ENCODE peak calls at places on chromosomes 6 and 20, in seven cellular contexts. Q is SJSA1, R is uterus, J is SJCRH30, E is fibroblast of lung, B is right atrium auricular region, F is right cardiac atrium. C is an unnamed sample. For H3K4me1, the result is how much of the 10 kb centered on the place peaks cover.

GRCh38 chr6:7617954-7618764 is 28.2 kb downstream of the SNRNP48 start:
- DNase-seq in E (peak), B (peak), R (no peak), F (no peak), J (peak), Q (peak), C (no peak)

GRCh38 chr20:36975085-36975829 is 23.7 kb upstream of the SAMHD1 start:
- DNase-seq in F (no peak), R (no peak), Q (no peak), B (no peak), J (no peak), E (no peak), C (peak)

GRCh38 chr6:157991067-157991432 is 9.4 kb downstream of the SYNJ2 start:
- DNase-seq in J (no peak), Q (no peak), B (no peak), F (no peak), E (no peak), R (peak), C (no peak)

GRCh38 chr6:11206576-11206975 is 25.9 kb downstream of the NEDD9 start:
- DNase-seq in B (no peak), J (no peak), F (no peak), E (peak), Q (no peak), R (no peak), C (no peak)

GRCh38 chr6:11368264-11368663 is 135.8 kb upstream of the NEDD9 start:
- DNase-seq in R (no peak), E (peak), F (no peak), J (no peak), Q (no peak), B (no peak), C (no peak)

GRCh38 chr6:113511100-113511499 is 346.0 kb upstream of the MARCKS start:
- DNase-seq in F (no peak), J (no peak), E (no peak), Q (no peak), R (no peak), B (no peak), C (no peak)

GRCh38 chr6:52910091-52910490 is 593 bp upstream of the GSTA3 start:
- DNase-seq in J (no peak), R (no peak), E (peak), F (no peak), Q (no peak), B (no peak), C (no peak)

GRCh38 chr6:141261016-141261671 is 871.6 kb upstream of the GJE1 start:
- DNase-seq in E (no peak), B (no peak), F (no peak), Q (no peak), R (no peak), J (no peak), C (no peak)

GRCh38 chr6:122458087-122458486 is 13.5 kb downstream of the SERINC1 start:
- DNase-seq in B (no peak), J (no peak), F (no peak), Q (no peak), E (no peak), R (no peak), C (no peak)

GRCh38 chr6:119334535-119335264 is 14.9 kb downstream of the MAN1A1 start:
- DNase-seq in R (no peak), J (no peak), E (no peak), B (no peak), Q (no peak), F (no peak), C (no peak)

GRCh38 chr6:139711714-139712585 is 337.5 kb upstream of the CITED2 start:
- DNase-seq in F (no peak), Q (no peak), B (no peak), R (no peak), E (peak), J (no peak), C (no peak)

GRCh38 chr6:154538664-154539235 is 28.3 kb upstream of the CNKSR3 start:
- DNase-seq in E (no peak), R (no peak), F (no peak), B (no peak), J (peak), Q (no peak), C (no peak)

GRCh38 chr6:6659600-6660327 is 71.2 kb downstream of the LY86 start:
- DNase-seq in J (no peak), E (no peak), B (no peak), R (no peak), F (no peak), Q (no peak), C (no peak)

DNA sequence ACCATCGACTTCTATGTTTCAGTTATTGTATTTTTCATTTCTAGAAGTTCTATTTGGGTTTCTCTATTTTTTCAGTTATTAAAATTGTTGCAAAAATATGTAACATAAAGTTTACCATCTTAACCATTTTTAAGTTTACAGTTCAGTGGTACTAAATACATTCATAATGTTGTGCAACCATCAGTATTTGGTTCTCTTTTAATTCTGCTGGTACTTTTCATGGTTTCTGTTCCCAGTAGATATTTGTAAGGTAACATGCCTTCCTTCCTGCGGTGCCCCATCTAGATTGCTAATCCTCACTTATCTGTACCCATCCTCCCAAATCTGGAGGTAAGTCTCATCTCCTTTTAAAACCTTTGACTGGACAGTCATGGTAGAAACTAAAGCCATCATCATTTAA is 47.9 kb downstream of the TGM2 start:
- DNase-seq in F (no peak), Q (no peak), E (no peak), J (no peak), B (no peak), R (no peak), C (no peak)
- H3K4me3 ChIP-seq in F (no peak), Q (no peak), E (no peak), J (no peak), B (no peak), R (no peak), C (no peak)

DNA sequence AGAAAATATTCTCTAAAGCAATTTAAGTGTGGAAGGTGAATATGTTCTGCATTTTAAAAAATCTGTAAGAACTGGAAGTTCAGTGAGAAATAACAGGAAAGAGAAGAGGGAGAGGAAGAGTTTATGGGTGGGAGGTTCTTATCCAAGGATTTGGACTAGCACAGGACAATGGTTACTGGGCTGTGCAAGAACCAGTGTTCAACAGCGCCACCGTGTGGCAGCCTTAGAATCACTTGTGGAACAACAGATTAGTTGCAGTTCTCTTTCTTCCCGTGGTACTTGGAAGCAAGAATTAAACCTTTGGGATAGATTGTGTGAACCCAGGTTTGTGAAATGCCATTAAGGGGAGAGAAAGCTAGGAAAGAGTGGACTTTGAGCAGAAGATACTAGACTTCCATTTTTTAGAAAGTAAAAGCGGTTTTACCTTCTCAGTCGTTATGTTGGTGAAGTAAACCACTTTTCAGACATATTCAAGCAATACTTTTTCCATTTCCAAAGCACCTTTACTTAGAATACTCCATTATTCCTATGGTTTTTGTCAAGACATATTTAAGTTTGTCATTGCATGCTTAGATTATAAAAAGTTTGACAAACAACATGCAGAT is 436.7 kb downstream of the RNF144B start:
- DNase-seq in R (no peak), Q (peak), E (peak), J (peak), F (peak), B (no peak), C (no peak)
- H3K4me1 ChIP-seq in R (under half), Q (under half), E (under half), J (under half), F (under half), B (under half), C (under half)

GRCh38 chr6:27565839-27566779 is 93.2 kb upstream of the ZNF184 start:
- DNase-seq in R (no peak), Q (no peak), J (no peak), E (peak), F (no peak), B (no peak), C (no peak)
- H3K4me3 ChIP-seq in R (no peak), Q (no peak), J (no peak), E (no peak), F (no peak), B (no peak), C (no peak)

DNA sequence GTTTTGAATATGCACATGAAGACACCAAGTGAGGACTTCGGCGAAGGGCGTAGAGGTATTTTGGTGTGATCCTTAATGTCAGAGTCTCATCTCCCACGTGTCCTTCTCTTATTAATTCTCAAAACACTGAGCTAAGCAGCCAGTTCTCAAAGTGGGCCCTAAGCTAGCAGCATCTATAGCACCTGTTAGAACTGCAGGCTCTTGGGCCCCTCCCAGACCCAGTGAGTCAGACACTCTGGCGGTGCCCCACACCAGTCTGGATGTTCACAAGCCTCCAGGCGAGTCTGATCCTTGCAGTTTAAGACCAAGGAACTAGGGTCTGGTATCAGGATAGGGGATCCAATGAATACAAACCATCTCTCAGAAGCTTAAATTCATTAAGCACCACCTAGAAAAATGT is 292.2 kb downstream of the QKI start:
- DNase-seq in J (peak), F (no peak), E (peak), Q (no peak), R (no peak), B (no peak), C (no peak)
- H3K4me1 ChIP-seq in J (under half), F (under half), E (under half), Q (under half), R (under half), B (half or more), C (under half)

GRCh38 chr20:62875419-62876355 is 14.1 kb upstream of the TCFL5 start:
- DNase-seq in E (peak), J (peak), R (peak), Q (peak), B (peak), F (peak), C (no peak)
- H3K4me3 ChIP-seq in E (no peak), J (peak), R (no peak), Q (no peak), B (no peak), F (no peak), C (no peak)

GRCh38 chr20:50423758-50424157 is 86.4 kb upstream of the PTPN1 start:
- DNase-seq in J (no peak), Q (no peak), F (no peak), E (no peak), B (no peak), R (no peak), C (no peak)
- H3K4me1 ChIP-seq in J (under half), Q (under half), F (under half), E (under half), B (under half), R (under half), C (under half)

DNA sequence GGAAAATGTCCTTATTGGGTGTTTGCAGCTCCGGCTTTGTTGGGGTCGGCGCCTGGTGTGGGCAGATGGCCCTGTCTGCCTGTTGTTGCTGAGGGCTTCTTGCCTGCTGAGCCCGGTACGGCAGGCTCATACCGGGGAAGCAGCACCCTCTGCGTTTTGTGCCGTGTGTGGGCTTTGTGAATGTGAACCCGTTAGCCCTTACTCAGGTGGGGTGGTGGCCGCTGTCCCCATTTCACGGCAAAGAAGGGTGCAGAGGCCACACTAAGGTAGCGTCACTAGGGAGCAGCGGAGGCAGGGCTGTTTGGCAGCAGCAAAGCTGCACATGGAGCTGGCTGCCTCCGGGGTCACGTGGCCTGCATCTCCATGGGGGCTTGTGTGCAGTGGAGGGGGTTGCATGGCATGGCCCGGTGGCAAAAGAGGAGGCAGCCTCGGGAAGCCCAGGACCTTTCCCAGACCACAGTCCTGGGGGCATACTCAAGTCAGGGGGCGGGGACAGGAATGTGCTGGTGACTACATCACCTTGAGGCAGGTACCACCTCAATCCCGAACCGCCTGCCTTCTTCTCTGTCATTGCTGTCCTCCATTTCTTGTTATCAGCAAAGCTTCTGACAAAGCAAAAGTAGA is 47.3 kb upstream of the SRF start:
- DNase-seq in Q (no peak), E (peak), J (no peak), B (no peak), F (no peak), R (no peak), C (no peak)
- H3K4me3 ChIP-seq in Q (no peak), E (no peak), J (no peak), B (no peak), F (no peak), R (no peak), C (no peak)

GRCh38 chr6:160253242-160253641 is 5.4 kb downstream of the SLC22A2 start:
- DNase-seq in F (no peak), E (no peak), B (no peak), J (no peak), R (no peak), Q (no peak), C (no peak)

GRCh38 chr6:160249687-160250086 is 8.9 kb downstream of the SLC22A2 start:
- DNase-seq in F (no peak), R (no peak), E (peak), Q (no peak), J (no peak), B (no peak), C (no peak)

GRCh38 chr6:160253714-160254113 is 4.9 kb downstream of the SLC22A2 start:
- DNase-seq in E (no peak), Q (no peak), J (no peak), F (no peak), B (no peak), R (no peak), C (no peak)

GRCh38 chr6:160254467-160255312 is 3.9 kb downstream of the SLC22A2 start:
- DNase-seq in Q (no peak), F (no peak), R (no peak), B (no peak), J (no peak), E (no peak), C (no peak)

DNA sequence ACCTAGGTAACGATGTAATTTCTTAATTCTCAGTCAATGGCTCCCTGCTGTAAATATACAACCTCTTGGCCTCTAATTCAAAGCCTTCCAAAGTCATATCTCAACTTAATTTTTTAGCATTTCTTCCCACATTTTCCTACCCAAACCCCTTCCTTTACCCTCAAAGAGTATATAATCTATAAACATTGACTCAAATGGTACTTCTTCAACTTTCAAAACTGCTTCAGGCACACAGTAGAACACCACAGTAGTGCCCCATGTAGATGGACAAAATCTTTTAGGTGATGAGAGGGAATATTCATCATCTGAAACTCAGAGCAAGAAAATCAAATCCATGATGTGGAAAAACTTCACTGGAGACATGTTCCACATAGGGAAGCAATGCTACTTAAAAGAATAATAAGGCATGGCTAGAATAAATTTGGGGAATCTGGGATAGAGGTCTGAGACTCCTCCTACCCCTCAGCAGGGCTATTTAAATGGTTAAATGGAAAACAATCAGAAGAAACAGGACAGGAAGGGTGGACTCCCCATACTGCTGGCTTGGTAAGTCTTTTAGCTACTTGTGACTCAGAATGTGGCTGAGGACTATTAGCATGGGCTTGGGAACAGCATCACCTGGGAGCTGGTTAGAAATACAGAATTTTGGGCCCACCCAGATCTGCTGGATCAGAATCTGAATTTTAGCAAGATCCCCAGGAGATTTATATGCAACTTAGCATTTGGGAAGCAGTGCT is 6.4 kb downstream of the SLC22A2 start:
- DNase-seq in J (no peak), R (no peak), F (no peak), E (no peak), Q (no peak), B (no peak), C (no peak)
- H3K4me1 ChIP-seq in J (under half), R (under half), F (under half), E (under half), Q (under half), B (under half), C (under half)

GRCh38 chr6:21263531-21264287 is 329.8 kb upstream of the SOX4 start:
- DNase-seq in R (no peak), B (no peak), Q (no peak), E (peak), F (no peak), J (peak), C (no peak)
- H3K4me3 ChIP-seq in R (no peak), B (no peak), Q (no peak), E (no peak), F (no peak), J (no peak), C (no peak)

C was measured in CD4-positive, alpha-beta memory T cell.